ENCODE peak calls at places on chromosomes 16 and 17, in ten cellular contexts. R, A, N, T, U, H, X, W, O and V are unnamed samples.

GRCh38 chr16:64406661-64407267 is 715.1 kb downstream of the CDH11 start:
- DNase-seq in T (no peak), O (no peak), H (peak), N (no peak), A (no peak), X (no peak), R (no peak), W (no peak), U (no peak), V (peak)

GRCh38 chr17:9346296-9346926 is 229.2 kb downstream of the STX8 start:
- DNase-seq in N (no peak), O (peak), A (no peak), W (no peak), H (no peak), T (no peak), X (peak), R (peak), U (no peak), V (no peak)

GRCh38 chr16:29876578-29877249 is 13.7 kb upstream of the CDIPT start:
- DNase-seq in N (no peak), X (peak), H (no peak), A (no peak), R (peak), U (peak), T (no peak), O (no peak), W (no peak), V (no peak)

GRCh38 chr17:31499771-31500554 is 108.5 kb downstream of the RAB11FIP4 start:
- DNase-seq in O (no peak), A (no peak), N (no peak), U (no peak), T (no peak), X (peak), R (peak), H (no peak), W (peak), V (no peak)

GRCh38 chr16:69535123-69536050 is 30.4 kb upstream of the NFAT5 start:
- DNase-seq in W (no peak), O (no peak), R (peak), A (no peak), N (no peak), T (no peak), H (no peak), U (no peak), X (peak), V (no peak)

GRCh38 chr17:80826346-80826954 is 165.2 kb upstream of the CHMP6 start:
- DNase-seq in X (no peak), N (no peak), R (no peak), A (no peak), O (no peak), U (no peak), H (no peak), T (no peak), W (no peak), V (no peak)

GRCh38 chr17:6596076-6596475 is 39.7 kb upstream of the PITPNM3 start:
- DNase-seq in R (no peak), O (no peak), T (no peak), H (no peak), U (no peak), X (no peak), A (no peak), N (no peak), W (peak), V (no peak)

GRCh38 chr17:80191720-80192265 is 22.0 kb downstream of the CARD14 start:
- DNase-seq in U (no peak), N (no peak), T (no peak), X (no peak), R (no peak), O (no peak), H (no peak), A (peak), W (no peak), V (peak)

GRCh38 chr16:85857406-85857805 is 41.6 kb upstream of the IRF8 start:
- DNase-seq in R (no peak), T (no peak), O (no peak), U (no peak), X (no peak), H (no peak), W (no peak), A (peak), N (no peak), V (no peak)

GRCh38 chr16:49491111-49491670 is 117.6 kb downstream of the C16orf78 start:
- DNase-seq in X (no peak), O (no peak), T (no peak), A (no peak), H (no peak), R (no peak), U (no peak), W (no peak), N (no peak), V (no peak)

GRCh38 chr17:73663614-73664013 is 19.4 kb upstream of the SDK2 start:
- DNase-seq in O (no peak), N (no peak), R (no peak), T (no peak), H (no peak), W (no peak), X (no peak), A (no peak), U (no peak), V (no peak)

GRCh38 chr17:82407255-82407654 is 10.9 kb upstream of the HEXD start:
- DNase-seq in R (no peak), A (no peak), X (no peak), O (no peak), W (no peak), N (no peak), H (no peak), T (no peak), U (no peak), V (no peak)

GRCh38 chr16:85821441-85821901 is 22.0 kb downstream of the COX4I1 start:
- DNase-seq in X (peak), R (peak), A (peak), N (peak), U (peak), T (no peak), H (peak), O (peak), W (peak), V (peak)

GRCh38 chr17:39357978-39358377 is 43.4 kb downstream of the FBXL20 start:
- DNase-seq in X (no peak), R (no peak), H (no peak), O (no peak), A (no peak), N (no peak), T (no peak), W (no peak), U (no peak), V (no peak)

GRCh38 chr17:12691173-12691572 is 25.5 kb downstream of the MYOCD start:
- DNase-seq in T (no peak), O (peak), A (no peak), X (peak), H (no peak), R (peak), W (no peak), U (no peak), N (no peak), V (no peak)

GRCh38 chr17:79005063-79005861 is 4.3 kb downstream of the CANT1 start:
- DNase-seq in N (no peak), A (peak), U (no peak), R (no peak), H (peak), W (peak), X (no peak), T (no peak), O (no peak), V (peak)

GRCh38 chr16:85612801-85613608 is at the start of gene GSE1:
- DNase-seq in X (peak), R (peak), N (peak), T (peak), A (peak), H (peak), U (peak), O (no peak), W (peak), V (peak)

GRCh38 chr16:89934611-89935553 is 11.7 kb downstream of the TUBB3 start:
- DNase-seq in H (no peak), T (no peak), N (no peak), X (no peak), U (no peak), R (no peak), W (no peak), A (no peak), O (no peak), V (no peak)

GRCh38 chr17:67491009-67491677 is 114.1 kb downstream of the PITPNC1 start:
- DNase-seq in T (peak), X (peak), H (no peak), A (peak), R (peak), N (no peak), W (peak), U (peak), O (peak), V (no peak)

GRCh38 chr17:75289832-75290337 is 652 bp upstream of the SLC25A19 start:
- DNase-seq in O (no peak), T (no peak), H (peak), X (peak), U (no peak), W (peak), R (peak), A (no peak), N (no peak), V (no peak)

GRCh38 chr17:76080934-76081287 is 1.9 kb downstream of the ZACN start:
- DNase-seq in R (no peak), W (no peak), A (no peak), T (no peak), H (peak), O (no peak), U (no peak), N (no peak), X (no peak), V (no peak)